ENCODE peak calls at places on chromosomes 11 and 22, in nine cellular contexts. O is upper lobe of right lung, Z is fibroblast of the aortic adventitia, U is hepatocyte, A is stomach, T is fibroblast of villous mesenchyme, K is astrocyte of the spinal cord, H is breast epithelium, B is neural progenitor cell. I is an unnamed sample.

GRCh38 chr11:63510360-63511130 is 4.7 kb downstream of the LGALS12 start:
- DNase-seq in O (peak; percentile 75), A (peak; percentile 73), T (peak; percentile 83), K (peak; percentile 72), H (no peak), B (peak; percentile 11), Z (peak; percentile 77), U (peak; percentile 47), I (no peak)

GRCh38 chr22:31866918-31867317 is 77.4 kb upstream of the YWHAH start:
- DNase-seq in K (no peak), Z (no peak), U (no peak), H (no peak), A (no peak), B (no peak), T (no peak), O (no peak), I (no peak)

GRCh38 chr11:77044886-77045285 is 10.7 kb downstream of the B3GNT6 start:
- DNase-seq in H (no peak), O (no peak), A (no peak), K (no peak), Z (no peak), T (no peak), U (no peak), B (no peak), I (no peak)

GRCh38 chr11:120191058-120191457 is 19.8 kb upstream of the OAF start:
- DNase-seq in B (no peak), Z (no peak), A (no peak), T (no peak), U (no peak), H (no peak), K (no peak), O (no peak), I (no peak)

GRCh38 chr22:26435327-26436093 is 6.5 kb downstream of the ASPHD2 start:
- DNase-seq in O (no peak), T (no peak), B (no peak), K (no peak), U (no peak), H (no peak), Z (no peak), A (no peak), I (no peak)

GRCh38 chr22:26502688-26503561 is 9.3 kb downstream of the TFIP11 start:
- DNase-seq in K (peak; percentile 53), Z (peak; percentile 31), H (no peak), B (peak; percentile 80), A (peak; percentile 28), O (no peak), U (peak; percentile 48), T (peak; percentile 59), I (no peak)

GRCh38 chr22:49913446-49913845 is 4.8 kb downstream of the ALG12 start:
- DNase-seq in Z (no peak), A (no peak), H (no peak), B (no peak), U (no peak), K (no peak), O (no peak), T (no peak), I (no peak)

GRCh38 chr11:123301696-123302400 is 106.8 kb upstream of the CLMP start:
- DNase-seq in T (peak; percentile 38), U (peak; percentile 82), Z (peak; percentile 25), H (no peak), O (peak; percentile 84), B (peak; percentile 94), K (peak; percentile 18), A (peak; percentile 63), I (peak; percentile 87)

GRCh38 chr22:47160781-47161520 is 398.5 kb downstream of the TBC1D22A start:
- DNase-seq in O (peak; percentile 6), U (no peak), Z (no peak), B (no peak), A (no peak), H (no peak), K (no peak), T (no peak), I (no peak)

GRCh38 chr22:50544078-50544745 is 1.5 kb upstream of the KLHDC7B start:
- DNase-seq in T (peak; percentile 78), A (peak; percentile 87), H (peak; percentile 49), B (peak; percentile 93), O (peak; percentile 93), K (peak; percentile 39), U (peak; percentile 89), Z (peak; percentile 53), I (no peak)

GRCh38 chr11:102289510-102290078 is 27.7 kb upstream of the BIRC3 start:
- DNase-seq in B (no peak), H (no peak), U (no peak), O (no peak), Z (peak; percentile 67), K (peak; percentile 25), T (peak; percentile 40), A (no peak), I (no peak)

GRCh38 chr22:46586123-46586519 is 34.1 kb upstream of the GRAMD4 start:
- DNase-seq in H (no peak), A (no peak), O (peak; percentile 63), K (no peak), B (peak; percentile 9), T (no peak), U (no peak), Z (no peak), I (no peak)

GRCh38 chr11:117930668-117931330 is 1.6 kb upstream of the TMPRSS13 start:
- DNase-seq in T (no peak), O (no peak), A (no peak), H (no peak), U (no peak), K (no peak), Z (no peak), B (no peak), I (no peak)

GRCh38 chr11:133898031-133898769 is 52.9 kb upstream of the SPATA19 start:
- DNase-seq in K (no peak), T (no peak), Z (no peak), H (peak; percentile 4), A (peak; percentile 20), O (no peak), U (no peak), B (peak; percentile 24), I (peak; percentile 34)

GRCh38 chr22:29883045-29883830 is at the start of gene MTMR3:
- DNase-seq in T (peak; percentile 89), K (peak; percentile 90), Z (peak; percentile 81), U (peak; percentile 98), A (peak; percentile 97), H (peak; percentile 88), O (peak; percentile 97), B (peak; percentile 97), I (peak; percentile 97)

GRCh38 chr11:117823941-117824420 is 563 bp downstream of the FXYD2 start:
- DNase-seq in O (peak; percentile 69), B (no peak), H (no peak), K (peak; percentile 18), T (peak; percentile 26), Z (peak; percentile 53), U (no peak), A (no peak), I (no peak)

GRCh38 chr11:126523441-126523840 is 168.0 kb downstream of the ST3GAL4 start:
- DNase-seq in H (no peak), T (no peak), A (no peak), K (no peak), U (no peak), Z (no peak), O (peak; percentile 46), B (no peak), I (no peak)

GRCh38 chr11:126522606-126523005 is 167.1 kb downstream of the ST3GAL4 start:
- DNase-seq in Z (no peak), B (no peak), H (no peak), T (no peak), U (no peak), O (peak; percentile 28), A (no peak), K (no peak), I (no peak)

GRCh38 chr11:126528075-126528474 is 172.6 kb downstream of the ST3GAL4 start:
- DNase-seq in Z (no peak), O (no peak), U (no peak), B (no peak), H (no peak), A (no peak), T (no peak), K (no peak), I (no peak)

GRCh38 chr11:126529037-126529436 is 173.6 kb downstream of the ST3GAL4 start:
- DNase-seq in H (no peak), T (no peak), A (no peak), B (no peak), O (no peak), U (no peak), K (no peak), Z (no peak), I (no peak)

GRCh38 chr11:126526471-126526870 is 171.0 kb downstream of the ST3GAL4 start:
- DNase-seq in H (no peak), K (no peak), A (no peak), O (peak; percentile 44), T (no peak), U (no peak), Z (no peak), B (no peak), I (no peak)
- TF ChIP-seq CTCF in H (no peak), K (no peak), A (no peak), O (no peak), T (no peak), U (no peak), Z (no peak), B (no peak), I (no peak)

DNA sequence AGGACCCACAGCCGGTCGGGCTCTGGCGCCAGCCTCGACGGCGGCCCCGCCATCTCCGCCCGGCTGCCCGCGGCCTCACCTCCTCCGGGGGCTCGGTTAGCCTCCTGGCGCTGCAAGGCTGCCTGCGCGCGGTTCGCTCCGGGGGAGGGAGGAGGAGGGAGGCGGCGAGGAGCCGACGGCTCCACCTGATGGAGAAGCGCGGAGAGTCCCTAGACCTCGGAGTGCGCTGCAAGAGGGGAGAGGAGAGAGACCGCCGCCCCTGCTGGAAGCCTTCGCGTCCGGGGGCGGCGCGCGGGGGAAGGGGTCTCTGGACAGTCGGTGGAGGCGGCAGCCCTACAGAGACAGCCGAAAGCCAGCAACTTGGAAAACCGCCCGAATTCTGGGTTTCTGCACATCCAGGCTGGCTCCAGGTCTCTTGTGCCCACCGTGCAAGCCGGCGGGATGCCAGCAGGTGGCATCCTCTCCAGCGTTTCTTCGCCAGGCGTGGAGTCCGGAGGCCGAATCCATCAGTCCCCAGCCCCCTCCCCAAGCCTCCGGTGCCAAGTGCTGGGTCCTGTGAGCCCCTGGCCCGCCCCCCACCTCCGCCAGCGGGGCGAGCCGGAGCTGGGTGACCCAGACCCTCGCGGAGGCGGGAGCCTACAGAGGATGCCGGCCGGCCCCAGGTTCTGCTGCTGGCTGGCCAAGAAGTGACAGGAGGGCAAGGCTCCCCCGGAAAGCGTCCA is 2.9 kb upstream of the KIRREL3 start:
- DNase-seq in K (peak; percentile 62), B (peak; percentile 94), U (peak; percentile 67), H (no peak), O (no peak), Z (no peak), A (no peak), T (no peak), I (peak; percentile 39)
- TF ChIP-seq CTCF in K (peak; percentile 35), B (peak; percentile 65), U (peak; percentile 53), H (no peak), O (no peak), Z (no peak), A (no peak), T (peak; percentile 11), I (peak; percentile 14)

GRCh38 chr22:35116817-35117216 is 50.9 kb downstream of the ISX start:
- DNase-seq in O (no peak), K (no peak), U (peak; percentile 51), A (no peak), T (no peak), Z (no peak), B (no peak), H (no peak), I (no peak)
- TF ChIP-seq CTCF in O (no peak), K (no peak), U (peak; percentile 15), A (no peak), T (no peak), Z (no peak), B (peak; percentile 4), H (no peak), I (no peak)

GRCh38 chr22:21713428-21714058 is 22.1 kb downstream of the YPEL1 start:
- DNase-seq in T (no peak), H (no peak), K (no peak), A (no peak), O (no peak), B (no peak), U (no peak), Z (no peak), I (no peak)
- TF ChIP-seq CTCF in T (no peak), H (no peak), K (no peak), A (no peak), O (no peak), B (no peak), U (no peak), Z (no peak), I (no peak)